ENCODE peak calls at places on chromosomes 2 and 18, in seven cellular contexts. G is colonic mucosa, I is OCI-LY7, S is GM23338, U is body of pancreas, N is Peyer's patch, W is heart right ventricle. C is an unnamed sample.

GRCh38 chr2:11180653-11181052 is 25.4 kb downstream of the SLC66A3 start:
- DNase-seq in I (no peak), U (no peak), G (no peak), S (no peak), W (no peak), N (no peak), C (no peak)

GRCh38 chr2:226190479-226191252 is 609.0 kb downstream of the IRS1 start:
- DNase-seq in W (no peak), G (no peak), N (no peak), I (no peak), U (no peak), S (no peak), C (no peak)

GRCh38 chr18:46484971-46485370 is 172.0 kb downstream of the LOXHD1 start:
- DNase-seq in W (no peak), I (no peak), U (no peak), N (no peak), G (no peak), S (peak; percentile 68), C (no peak)

GRCh38 chr2:2831656-2832055 is 500.6 kb upstream of the MYT1L start:
- DNase-seq in G (peak; percentile 8), I (no peak), S (peak; percentile 29), W (no peak), N (no peak), U (no peak), C (peak; percentile 37)

GRCh38 chr18:24009651-24010333 is 4.8 kb upstream of the TTC39C start:
- DNase-seq in U (no peak), G (no peak), W (no peak), S (no peak), I (peak; percentile 91), N (peak; percentile 78), C (no peak)

GRCh38 chr2:8547284-8548064 is 134.4 kb upstream of the ID2 start:
- DNase-seq in U (peak; percentile 8), G (peak; percentile 15), S (no peak), N (no peak), I (no peak), W (no peak), C (no peak)

GRCh38 chr2:241232736-241233575 is 44.5 kb downstream of the ANO7 start:
- DNase-seq in G (no peak), I (no peak), W (no peak), S (no peak), U (no peak), N (no peak), C (no peak)

GRCh38 chr2:79824086-79824786 is 311.4 kb downstream of the CTNNA2 start:
- DNase-seq in N (no peak), I (no peak), W (no peak), U (no peak), S (no peak), G (no peak), C (no peak)

GRCh38 chr2:1754461-1755170 is 10.3 kb upstream of the PXDN start:
- DNase-seq in N (no peak), S (no peak), U (no peak), I (no peak), G (no peak), W (no peak), C (no peak)

GRCh38 chr18:8792688-8793316 is 87.4 kb downstream of the MTCL1 start:
- DNase-seq in S (no peak), G (no peak), W (no peak), N (no peak), I (no peak), U (no peak), C (no peak)

GRCh38 chr2:133417410-133417809 is 150.9 kb downstream of the NCKAP5 start:
- DNase-seq in G (no peak), I (no peak), S (no peak), W (no peak), N (no peak), U (no peak), C (no peak)

GRCh38 chr2:225766431-225766830 is 366.9 kb downstream of the NYAP2 start:
- DNase-seq in G (no peak), U (no peak), N (no peak), W (no peak), I (no peak), S (no peak), C (no peak)

DNA sequence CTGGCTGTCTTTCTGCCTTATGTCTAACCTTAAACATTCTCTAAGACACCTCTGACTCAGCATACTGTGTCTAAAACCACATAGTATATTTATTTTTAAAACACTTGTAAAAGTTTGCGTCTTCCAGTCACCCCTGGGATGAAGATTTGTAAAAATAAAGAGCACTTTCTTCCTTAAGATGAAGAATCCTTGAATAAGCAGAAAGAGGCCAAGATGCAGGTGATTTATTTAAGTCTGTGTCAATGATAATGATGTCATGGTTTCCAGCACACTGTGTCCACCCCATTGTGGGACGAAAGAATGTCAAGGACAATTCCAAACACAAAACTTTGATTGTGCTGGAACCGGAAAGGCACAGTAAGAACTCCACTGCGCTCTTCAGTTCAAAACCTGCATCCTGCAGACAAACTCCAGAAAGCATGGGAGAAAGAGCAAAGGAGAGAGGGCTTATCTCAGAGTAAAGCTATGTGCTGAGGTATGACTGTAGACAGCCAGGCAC is 92.9 kb downstream of the ZEB2 start:
- DNase-seq in U (no peak), G (no peak), N (no peak), S (no peak), I (no peak), W (no peak), C (no peak)
- H3K4me1 ChIP-seq in U (peaks cover 7% of the 10 kb centered on the region), G (no peaks in the 10 kb centered on the region), N (no peaks in the 10 kb centered on the region), S (peaks cover 25% of the 10 kb centered on the region), I (peaks cover 22% of the 10 kb centered on the region), W (peaks cover 36% of the 10 kb centered on the region), C (peaks cover 39% of the 10 kb centered on the region)

GRCh38 chr2:227376911-227377396 is 2.2 kb downstream of the TM4SF20 start:
- DNase-seq in N (no peak), W (no peak), I (no peak), S (peak; percentile 17), G (peak; percentile 64), U (no peak), C (no peak)

GRCh38 chr2:227379095-227379494 is at the start of gene TM4SF20:
- DNase-seq in N (no peak), U (no peak), G (peak; percentile 36), S (no peak), W (no peak), I (no peak), C (no peak)

GRCh38 chr2:227378371-227378782 is 729 bp downstream of the TM4SF20 start:
- DNase-seq in N (no peak), U (no peak), G (no peak), I (no peak), W (no peak), S (no peak), C (no peak)

GRCh38 chr2:227374158-227374557 is 4.9 kb downstream of the TM4SF20 start:
- DNase-seq in G (no peak), U (no peak), I (no peak), N (no peak), W (no peak), S (no peak), C (no peak)

GRCh38 chr2:227377461-227378351 is 1.4 kb downstream of the TM4SF20 start:
- DNase-seq in I (no peak), S (peak; percentile 18), W (no peak), G (no peak), U (no peak), N (no peak), C (no peak)
- H3K4me1 ChIP-seq in I (no peaks in the 10 kb centered on the region), S (peaks cover 9% of the 10 kb centered on the region), W (no peaks in the 10 kb centered on the region), G (no peaks in the 10 kb centered on the region), U (no peaks in the 10 kb centered on the region), N (no peaks in the 10 kb centered on the region), C (no peaks in the 10 kb centered on the region)

DNA sequence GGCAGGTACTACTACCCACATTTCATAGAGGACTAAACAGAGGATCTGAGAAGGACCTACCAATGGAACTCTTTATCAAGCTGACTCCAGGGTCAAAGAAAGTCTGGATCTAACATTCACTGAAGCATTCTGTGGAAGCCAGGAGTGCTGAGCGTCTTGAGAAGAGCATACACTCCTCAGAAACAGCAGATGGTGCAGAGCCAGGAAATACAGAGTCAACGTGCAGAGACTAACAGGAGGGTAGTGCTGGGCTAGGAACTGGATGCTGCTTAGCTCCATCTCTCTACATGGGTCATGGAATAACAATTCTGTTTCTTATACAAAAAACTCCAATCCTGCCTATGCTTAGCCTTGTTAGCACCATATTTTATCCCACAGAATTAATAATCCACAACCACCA is 5.5 kb upstream of the SERTAD2 start:
- DNase-seq in W (no peak), U (no peak), G (no peak), N (no peak), I (peak; percentile 74), S (no peak), C (no peak)
- H3K4me1 ChIP-seq in W (no peaks in the 10 kb centered on the region), U (peaks cover 10% of the 10 kb centered on the region), G (no peaks in the 10 kb centered on the region), N (no peaks in the 10 kb centered on the region), I (peaks cover 96% of the 10 kb centered on the region), S (peaks cover 15% of the 10 kb centered on the region), C (peaks cover 4% of the 10 kb centered on the region)

GRCh38 chr18:12015697-12016062 is 34.4 kb downstream of the IMPA2 start:
- DNase-seq in G (peak; percentile 85), S (no peak), U (peak; percentile 91), N (no peak), W (peak; percentile 51), I (no peak), C (no peak)

GRCh38 chr18:12014976-12015696 is 33.8 kb downstream of the IMPA2 start:
- DNase-seq in W (no peak), N (no peak), S (no peak), I (no peak), U (no peak), G (no peak), C (no peak)

GRCh38 chr18:12014091-12014490 is 32.8 kb downstream of the IMPA2 start:
- DNase-seq in U (no peak), S (no peak), I (no peak), G (no peak), W (no peak), N (no peak), C (no peak)

GRCh38 chr18:12013186-12013916 is 32.0 kb downstream of the IMPA2 start:
- DNase-seq in G (no peak), U (no peak), N (no peak), W (no peak), I (no peak), S (no peak), C (no peak)

GRCh38 chr18:12014521-12014920 is 33.2 kb downstream of the IMPA2 start:
- DNase-seq in N (no peak), G (no peak), S (no peak), W (no peak), I (no peak), U (no peak), C (no peak)
- H3K4me1 ChIP-seq in N (no peaks in the 10 kb centered on the region), G (peaks cover 18% of the 10 kb centered on the region), S (peaks cover 5% of the 10 kb centered on the region), W (peaks cover 18% of the 10 kb centered on the region), I (no peaks in the 10 kb centered on the region), U (peaks cover 89% of the 10 kb centered on the region), C (no peaks in the 10 kb centered on the region)

DNA sequence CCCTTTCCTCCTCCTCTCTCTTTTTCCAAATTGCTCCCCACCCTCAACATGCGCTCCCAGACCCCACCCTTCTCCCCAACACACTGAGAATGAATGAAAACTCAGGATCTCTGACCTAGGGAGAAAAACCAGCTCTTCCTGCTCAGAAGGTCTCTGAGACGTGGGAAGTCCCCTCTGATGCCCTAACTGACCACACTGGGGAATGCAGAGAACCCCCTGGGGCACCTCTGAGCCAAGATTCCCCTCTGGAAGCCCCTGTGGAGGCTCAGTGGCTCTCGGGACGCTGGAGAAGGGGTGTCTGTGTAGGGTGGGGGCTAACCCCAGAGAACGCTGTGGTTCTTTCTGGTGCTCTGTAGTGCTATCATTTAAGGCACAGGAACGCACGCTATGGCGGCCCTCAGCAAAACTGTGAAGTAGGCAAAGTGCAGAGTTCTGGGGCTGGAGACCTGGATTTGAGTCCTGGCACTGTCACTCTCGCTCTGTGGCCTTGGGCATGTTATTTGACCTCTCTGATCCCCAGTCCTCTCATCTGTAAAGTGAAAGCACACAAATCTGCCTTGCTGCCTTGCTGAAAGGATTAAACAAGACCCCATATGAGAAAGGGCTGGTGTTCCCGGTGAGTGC is 17.1 kb downstream of the ATOH8 start:
- DNase-seq in I (no peak), N (no peak), U (no peak), S (no peak), G (no peak), W (no peak), C (no peak)
- H3K4me1 ChIP-seq in I (no peaks in the 10 kb centered on the region), N (peaks cover 5% of the 10 kb centered on the region), U (peaks cover 53% of the 10 kb centered on the region), S (peaks cover 48% of the 10 kb centered on the region), G (peaks cover 10% of the 10 kb centered on the region), W (peaks cover 93% of the 10 kb centered on the region), C (peaks cover 89% of the 10 kb centered on the region)

C was measured in ascending aorta.